ENCODE peak calls at places on chromosomes 11 and 22, in seven cellular contexts. F is body of pancreas, T is GM12891, C is ovary, D is testis, M is uterus, B is GM12892. S is an unnamed sample.

GRCh38 chr11:43992138-43992537 is 49.7 kb downstream of the C11orf96 start:
- DNase-seq in F (no peak), T (no peak), C (no peak), D (no peak), M (no peak), B (no peak), S (no peak)

GRCh38 chr11:33445761-33446161 is 188.6 kb downstream of the HIPK3 start:
- DNase-seq in F (no peak), T (no peak), C (no peak), D (no peak), M (no peak), B (no peak), S (no peak)

GRCh38 chr11:64861227-64861970 is 16.9 kb upstream of the CDC42BPG start:
- DNase-seq in F (no peak), T (no peak), C (no peak), D (no peak), M (no peak), B (no peak), S (no peak)

GRCh38 chr11:75790986-75791385 is 22.4 kb downstream of the DGAT2 start:
- DNase-seq in F (no peak), T (no peak), C (no peak), D (no peak), M (no peak), B (no peak), S (no peak)

GRCh38 chr11:100640646-100641045 is 46.4 kb upstream of the ARHGAP42 start:
- DNase-seq in F (no peak), T (no peak), C (no peak), D (no peak), M (no peak), B (no peak), S (no peak)

GRCh38 chr22:33443688-33444087 is 385.5 kb upstream of the SYN3 start:
- DNase-seq in F (no peak), T (no peak), C (no peak), D (peak), M (no peak), B (no peak), S (no peak)

GRCh38 chr11:8337115-8337386 is 73.4 kb upstream of the LMO1 start:
- DNase-seq in F (no peak), T (no peak), C (no peak), D (no peak), M (no peak), B (no peak), S (no peak)

GRCh38 chr22:49768961-49769690 is 58.5 kb downstream of the BRD1 start:
- DNase-seq in F (peak), T (no peak), C (peak), D (peak), M (no peak), B (no peak), S (no peak)

GRCh38 chr11:130068986-130069683 is 559 bp upstream of the APLP2 start:
- DNase-seq in F (peak), T (no peak), C (no peak), D (peak), M (peak), B (peak), S (no peak)
- TF ChIP-seq POLR2A in F (peak), T (no peak), C (no peak), D (no peak), M (peak), B (no peak), S (peak)

GRCh38 chr11:119334173-119334930 is at the start of gene RNF26:
- DNase-seq in F (peak), T (peak), C (peak), D (peak), M (peak), B (peak), S (peak)
- TF ChIP-seq POLR2A in F (peak), T (peak), C (peak), D (peak), M (peak), B (peak), S (peak)

GRCh38 chr22:31099386-31099785 is 8.0 kb downstream of the SELENOM start:
- DNase-seq in F (no peak), T (no peak), C (no peak), D (no peak), M (no peak), B (no peak), S (no peak)

GRCh38 chr22:31096637-31097274 is 10.6 kb downstream of the SELENOM start:
- DNase-seq in F (no peak), T (no peak), C (peak), D (no peak), M (no peak), B (no peak), S (no peak)

GRCh38 chr22:31099841-31100761 is 7.3 kb downstream of the SELENOM start:
- DNase-seq in F (no peak), T (no peak), C (peak), D (no peak), M (no peak), B (no peak), S (no peak)

GRCh38 chr22:31098633-31099110 is 8.7 kb downstream of the SELENOM start:
- DNase-seq in F (no peak), T (no peak), C (peak), D (peak), M (peak), B (no peak), S (peak)

DNA sequence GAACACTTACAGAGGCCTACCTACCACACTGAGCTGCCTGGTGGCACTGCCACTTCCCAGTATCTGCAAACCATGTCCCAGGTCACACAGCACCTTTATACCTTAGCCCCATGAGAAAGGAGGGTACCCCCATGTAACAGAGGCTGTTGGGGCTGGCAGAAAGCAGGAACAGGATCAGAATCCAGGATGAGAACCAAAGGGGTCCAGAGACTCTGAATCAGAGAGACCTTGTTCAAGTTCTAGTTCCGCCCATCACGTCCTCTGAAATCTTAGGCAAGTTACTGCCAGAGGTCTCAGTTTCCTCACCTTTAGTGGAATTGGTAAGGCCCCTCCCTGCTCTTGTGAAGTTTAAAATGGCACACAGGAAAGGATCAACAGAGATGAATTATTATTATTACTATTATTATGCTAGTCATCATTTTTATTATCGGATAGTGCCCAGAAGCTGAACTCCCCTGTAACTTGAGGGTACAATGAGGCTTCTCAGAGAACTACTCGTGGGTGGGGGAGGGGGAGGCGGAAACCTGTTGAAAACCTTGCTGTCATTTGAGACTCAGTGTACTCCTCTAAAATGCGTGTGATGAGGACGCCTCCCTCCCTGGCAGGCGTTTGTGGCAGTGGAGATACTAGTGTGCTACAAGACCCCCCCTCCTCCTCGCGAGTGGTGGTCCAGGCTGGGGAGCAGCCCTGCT is 9.3 kb downstream of the SELENOM start:
- DNase-seq in F (no peak), T (no peak), C (no peak), D (no peak), M (no peak), B (no peak), S (no peak)
- TF ChIP-seq POLR2A in F (no peak), T (no peak), C (no peak), D (no peak), M (no peak), B (no peak), S (no peak)

GRCh38 chr11:93737904-93738612 is 3.2 kb downstream of the TAF1D start:
- DNase-seq in F (no peak), T (no peak), C (no peak), D (no peak), M (no peak), B (no peak), S (peak)
- TF ChIP-seq POLR2A in F (no peak), T (no peak), C (no peak), D (no peak), M (no peak), B (no peak), S (no peak)

DNA sequence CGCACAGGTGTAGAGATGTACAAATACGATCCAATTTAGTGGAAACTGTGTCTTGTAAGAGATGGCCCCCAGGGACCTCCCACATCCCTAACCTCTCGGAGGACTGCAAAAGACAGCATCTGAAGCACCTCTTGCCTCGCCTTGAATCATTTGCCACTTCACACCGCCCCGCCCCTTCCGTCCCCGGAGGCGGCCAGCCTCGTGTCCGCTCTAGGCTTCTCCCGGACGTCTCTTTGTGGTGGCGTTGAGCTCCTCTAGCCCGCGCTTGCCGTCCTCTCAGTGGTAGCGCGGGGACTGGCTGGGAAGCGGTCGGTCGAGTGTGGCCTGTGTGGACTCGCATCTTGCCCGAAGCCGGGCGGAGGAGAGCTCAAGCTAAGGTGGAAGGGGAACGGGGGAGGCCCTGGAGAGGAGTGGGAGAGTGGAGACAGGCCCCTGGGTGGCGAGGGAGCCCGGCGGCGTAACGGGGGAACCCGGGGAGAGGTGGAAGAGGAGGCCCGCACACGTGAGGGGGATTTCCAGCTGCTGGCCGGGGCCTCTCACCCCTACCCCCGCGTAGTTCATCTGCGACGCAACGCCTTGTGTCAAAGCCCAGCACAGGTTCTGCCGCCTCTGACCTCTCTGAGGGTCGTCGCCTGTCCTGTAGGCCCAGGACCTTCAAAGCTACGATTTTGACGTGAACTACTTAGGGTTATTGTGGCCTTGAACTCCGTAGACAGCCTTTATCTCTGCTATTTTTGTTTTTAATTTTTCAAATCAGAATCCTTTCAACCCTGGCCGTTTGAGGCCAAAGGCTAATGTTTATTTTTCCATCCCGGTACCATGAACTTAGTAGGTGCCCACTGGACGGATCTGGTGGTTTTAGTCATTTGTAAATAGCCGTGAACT is at the start of gene ARL14EP:
- DNase-seq in F (peak), T (peak), C (peak), D (peak), M (peak), B (peak), S (peak)
- TF ChIP-seq POLR2A in F (peak), T (peak), C (peak), D (no peak), M (no peak), B (peak), S (peak)

GRCh38 chr11:66676931-66677598 is 622 bp downstream of the RBM4B start:
- DNase-seq in F (no peak), T (no peak), C (no peak), D (no peak), M (no peak), B (no peak), S (no peak)

GRCh38 chr11:66674964-66675602 is 2.6 kb downstream of the RBM4B start:
- DNase-seq in F (no peak), T (no peak), C (no peak), D (no peak), M (no peak), B (no peak), S (no peak)

GRCh38 chr11:66676279-66676919 is 1.3 kb downstream of the RBM4B start:
- DNase-seq in F (no peak), T (no peak), C (peak), D (no peak), M (no peak), B (no peak), S (no peak)

GRCh38 chr11:66680966-66681645 is 3.4 kb upstream of the RBM4B start:
- DNase-seq in F (no peak), T (no peak), C (peak), D (no peak), M (no peak), B (no peak), S (no peak)

DNA sequence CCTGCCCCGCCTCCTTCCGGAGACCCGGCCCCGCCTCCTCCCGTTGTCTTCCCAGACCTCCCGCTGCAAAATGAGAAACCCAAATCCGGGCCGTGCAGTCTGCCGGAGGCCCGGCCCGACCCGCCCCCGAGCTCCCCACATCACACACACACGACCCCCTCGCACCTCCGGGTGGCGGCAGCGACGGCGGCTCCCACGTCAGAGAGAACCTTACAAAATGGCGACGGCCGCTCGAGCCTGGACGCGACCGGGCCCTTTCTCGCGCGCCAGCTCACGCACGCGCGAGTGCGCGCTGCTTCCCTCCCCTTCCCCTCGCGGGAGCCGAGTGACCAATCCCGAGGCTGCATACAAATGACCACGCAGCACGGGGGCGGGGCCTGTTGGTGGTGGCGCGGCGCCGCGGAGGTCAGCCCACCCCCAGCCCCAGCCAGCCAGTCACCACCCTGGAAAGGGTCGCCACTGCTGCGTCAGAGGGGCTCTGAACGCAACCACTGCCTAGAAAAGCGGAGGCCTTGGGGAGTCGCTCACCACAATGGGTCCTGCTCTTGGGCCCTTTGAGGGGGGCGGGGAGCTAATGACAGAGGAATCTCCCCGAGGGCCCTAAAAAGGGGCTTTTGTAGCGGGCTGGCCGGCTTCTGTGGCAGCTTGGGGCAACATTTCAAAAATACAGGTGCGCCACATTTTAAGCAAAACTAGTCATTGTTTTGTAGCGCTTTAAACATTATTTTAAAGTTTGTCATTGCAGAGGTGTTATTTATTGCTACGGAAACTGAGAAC is at the start of gene RBM4B:
- DNase-seq in F (peak), T (peak), C (peak), D (peak), M (peak), B (peak), S (peak)
- TF ChIP-seq POLR2A in F (peak), T (peak), C (peak), D (peak), M (peak), B (peak), S (peak)

GRCh38 chr11:134132808-134133207 is 63.9 kb downstream of the JAM3 start:
- DNase-seq in F (no peak), T (no peak), C (no peak), D (no peak), M (no peak), B (no peak), S (no peak)
- TF ChIP-seq POLR2A in F (no peak), T (no peak), C (no peak), D (no peak), M (no peak), B (no peak), S (no peak)

S was measured in erythroblast.